ENCODE peak calls at places on chromosome 11, in six cellular contexts. One of them, this sample, is unnamed.

GRCh38 chr11:61893981-61894380 is 2.6 kb upstream of the FADS3 start:
- DNase-seq in IMR-90: peak
- DNase-seq in neuronal stem cell: no peak
- DNase-seq in H1: no peak
- DNase-seq in mesendoderm: no peak
- DNase-seq in trophoblast cell: no peak
- DNase-seq in this sample: peak

GRCh38 chr11:33899383-33900037 is 7.6 kb upstream of the LMO2 start:
- DNase-seq in IMR-90: peak
- DNase-seq in neuronal stem cell: no peak
- DNase-seq in H1: no peak
- DNase-seq in mesendoderm: peak
- DNase-seq in trophoblast cell: no peak
- DNase-seq in this sample: peak

GRCh38 chr11:48169259-48169658 is 47.4 kb upstream of the OR4B1 start:
- DNase-seq in IMR-90: no peak
- DNase-seq in neuronal stem cell: no peak
- DNase-seq in H1: no peak
- DNase-seq in mesendoderm: no peak
- DNase-seq in trophoblast cell: no peak
- DNase-seq in this sample: peak

GRCh38 chr11:58742981-58743880 is 11.5 kb upstream of the GLYAT start:
- DNase-seq in IMR-90: no peak
- DNase-seq in neuronal stem cell: no peak
- DNase-seq in H1: no peak
- DNase-seq in mesendoderm: peak
- DNase-seq in trophoblast cell: peak
- DNase-seq in this sample: no peak

GRCh38 chr11:84247129-84247528 is 961.0 kb upstream of the CCDC90B start:
- DNase-seq in IMR-90: no peak
- DNase-seq in neuronal stem cell: no peak
- DNase-seq in H1: no peak
- DNase-seq in mesendoderm: no peak
- DNase-seq in trophoblast cell: no peak
- DNase-seq in this sample: no peak

GRCh38 chr11:62129610-62130497 is 6.0 kb downstream of the INCENP start:
- DNase-seq in IMR-90: no peak
- DNase-seq in neuronal stem cell: no peak
- DNase-seq in H1: no peak
- DNase-seq in mesendoderm: no peak
- DNase-seq in trophoblast cell: no peak
- DNase-seq in this sample: no peak

GRCh38 chr11:76835928-76836612 is 24.6 kb upstream of the ACER3 start:
- DNase-seq in IMR-90: peak
- DNase-seq in neuronal stem cell: no peak
- DNase-seq in H1: no peak
- DNase-seq in mesendoderm: no peak
- DNase-seq in trophoblast cell: no peak
- DNase-seq in this sample: peak

GRCh38 chr11:84675631-84676030 is 951.5 kb downstream of the DLG2 start:
- DNase-seq in IMR-90: no peak
- DNase-seq in neuronal stem cell: no peak
- DNase-seq in H1: no peak
- DNase-seq in mesendoderm: no peak
- DNase-seq in trophoblast cell: no peak
- DNase-seq in this sample: no peak

GRCh38 chr11:75150879-75151278 is at the start of gene SLCO2B1:
- DNase-seq in IMR-90: no peak
- DNase-seq in neuronal stem cell: no peak
- DNase-seq in H1: no peak
- DNase-seq in mesendoderm: no peak
- DNase-seq in trophoblast cell: no peak
- DNase-seq in this sample: no peak

GRCh38 chr11:61709110-61709509 is 28.9 kb downstream of the DAGLA start:
- DNase-seq in IMR-90: no peak
- DNase-seq in neuronal stem cell: no peak
- DNase-seq in H1: no peak
- DNase-seq in mesendoderm: no peak
- DNase-seq in trophoblast cell: no peak
- DNase-seq in this sample: no peak

GRCh38 chr11:102994101-102994500 is 38.6 kb upstream of the MMP13 start:
- DNase-seq in IMR-90: peak
- DNase-seq in neuronal stem cell: no peak
- DNase-seq in H1: no peak
- DNase-seq in mesendoderm: no peak
- DNase-seq in trophoblast cell: no peak
- DNase-seq in this sample: peak

GRCh38 chr11:4830909-4831308 is 9.8 kb downstream of the OR51F2 start:
- DNase-seq in IMR-90: no peak
- DNase-seq in neuronal stem cell: no peak
- DNase-seq in H1: no peak
- DNase-seq in mesendoderm: no peak
- DNase-seq in trophoblast cell: no peak
- DNase-seq in this sample: no peak

GRCh38 chr11:43123443-43123842 is 188.4 kb upstream of the API5 start:
- DNase-seq in IMR-90: no peak
- DNase-seq in neuronal stem cell: no peak
- DNase-seq in H1: no peak
- DNase-seq in mesendoderm: no peak
- DNase-seq in trophoblast cell: no peak
- DNase-seq in this sample: no peak

GRCh38 chr11:93484716-93485115 is 58.5 kb downstream of the SMCO4 start:
- DNase-seq in IMR-90: peak
- DNase-seq in neuronal stem cell: no peak
- DNase-seq in H1: no peak
- DNase-seq in mesendoderm: no peak
- DNase-seq in trophoblast cell: no peak
- DNase-seq in this sample: no peak

GRCh38 chr11:47099918-47100315 is 76.8 kb downstream of the ARFGAP2 start:
- DNase-seq in IMR-90: no peak
- DNase-seq in neuronal stem cell: no peak
- DNase-seq in H1: no peak
- DNase-seq in mesendoderm: no peak
- DNase-seq in trophoblast cell: no peak
- DNase-seq in this sample: no peak

GRCh38 chr11:117414724-117415123 is 87.1 kb downstream of the CEP164 start:
- DNase-seq in IMR-90: no peak
- DNase-seq in neuronal stem cell: no peak
- DNase-seq in H1: no peak
- DNase-seq in mesendoderm: no peak
- DNase-seq in trophoblast cell: no peak
- DNase-seq in this sample: no peak

GRCh38 chr11:46597609-46598219 is 3.9 kb upstream of the AMBRA1 start:
- DNase-seq in IMR-90: peak
- DNase-seq in neuronal stem cell: no peak
- DNase-seq in H1: no peak
- DNase-seq in mesendoderm: peak
- DNase-seq in trophoblast cell: peak
- DNase-seq in this sample: peak

GRCh38 chr11:32259641-32260081 is 168.8 kb downstream of the RCN1 start:
- DNase-seq in IMR-90: peak
- DNase-seq in neuronal stem cell: no peak
- DNase-seq in H1: no peak
- DNase-seq in mesendoderm: no peak
- DNase-seq in trophoblast cell: peak
- DNase-seq in this sample: peak

GRCh38 chr11:35702126-35702525 is 39.6 kb downstream of the TRIM44 start:
- DNase-seq in IMR-90: no peak
- DNase-seq in neuronal stem cell: no peak
- DNase-seq in H1: no peak
- DNase-seq in mesendoderm: no peak
- DNase-seq in trophoblast cell: no peak
- DNase-seq in this sample: no peak

DNA sequence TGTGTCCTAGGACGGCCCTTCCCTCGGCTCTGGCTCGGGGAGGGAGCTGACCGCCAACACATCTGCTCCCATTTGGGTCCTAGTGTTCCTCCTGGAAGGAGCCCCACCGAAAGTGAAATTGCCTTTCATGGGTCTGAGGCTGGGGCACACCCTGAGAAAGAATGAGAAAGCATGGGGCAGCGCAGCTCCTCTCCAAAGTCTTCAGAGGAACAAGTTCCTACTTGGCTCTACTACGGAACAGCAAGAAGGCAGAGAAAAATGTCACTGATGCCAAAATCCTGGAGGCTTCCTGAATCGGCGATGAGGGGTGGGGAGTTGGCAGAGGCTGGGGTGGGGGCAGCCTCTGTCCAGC is 41.5 kb upstream of the MYEOV start:
- DNase-seq in IMR-90: no peak
- DNase-seq in neuronal stem cell: no peak
- DNase-seq in H1: no peak
- DNase-seq in mesendoderm: no peak
- DNase-seq in trophoblast cell: no peak
- DNase-seq in this sample: no peak
- H3K4me3 ChIP-seq in IMR-90: no peak
- H3K4me3 ChIP-seq in neuronal stem cell: no peak
- H3K4me3 ChIP-seq in H1: no peak
- H3K4me3 ChIP-seq in mesendoderm: no peak
- H3K4me3 ChIP-seq in trophoblast cell: no peak
- H3K4me3 ChIP-seq in this sample: no peak

DNA sequence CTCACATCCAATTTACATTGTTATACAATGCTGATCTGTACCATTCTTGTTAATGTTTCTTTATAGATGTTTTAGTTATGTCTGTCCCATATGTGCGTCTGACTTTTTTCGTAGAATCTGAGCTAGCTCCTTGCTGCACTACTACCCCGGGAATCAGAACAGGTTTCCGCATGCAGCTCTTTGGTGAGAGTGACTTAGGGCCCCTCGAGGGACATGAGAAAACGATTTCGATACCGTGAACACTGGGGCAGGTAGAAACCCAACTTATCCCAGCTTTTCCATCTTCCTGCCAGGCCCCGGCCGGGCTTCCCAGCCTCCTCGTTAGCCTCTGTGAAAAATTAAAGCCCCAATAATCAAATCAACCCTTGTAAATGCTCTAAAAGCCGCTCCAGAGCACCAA is 23.4 kb upstream of the PKNOX2 start:
- DNase-seq in IMR-90: no peak
- DNase-seq in neuronal stem cell: no peak
- DNase-seq in H1: no peak
- DNase-seq in mesendoderm: peak
- DNase-seq in trophoblast cell: no peak
- DNase-seq in this sample: no peak
- H3K18ac ChIP-seq in IMR-90: no peak
- H3K18ac ChIP-seq in neuronal stem cell: no peak
- H3K18ac ChIP-seq in H1: no peak
- H3K18ac ChIP-seq in mesendoderm: no peak
- H3K18ac ChIP-seq in trophoblast cell: no peak
- H3K18ac ChIP-seq in this sample: no peak

GRCh38 chr11:95302211-95302610 is 71.2 kb upstream of the SESN3 start:
- DNase-seq in IMR-90: no peak
- DNase-seq in neuronal stem cell: no peak
- DNase-seq in H1: no peak
- DNase-seq in mesendoderm: no peak
- DNase-seq in trophoblast cell: no peak
- DNase-seq in this sample: no peak

GRCh38 chr11:95306816-95307215 is 75.8 kb upstream of the SESN3 start:
- DNase-seq in IMR-90: no peak
- DNase-seq in neuronal stem cell: no peak
- DNase-seq in H1: no peak
- DNase-seq in mesendoderm: no peak
- DNase-seq in trophoblast cell: no peak
- DNase-seq in this sample: no peak

GRCh38 chr11:95307310-95307709 is 76.3 kb upstream of the SESN3 start:
- DNase-seq in IMR-90: no peak
- DNase-seq in neuronal stem cell: no peak
- DNase-seq in H1: no peak
- DNase-seq in mesendoderm: no peak
- DNase-seq in trophoblast cell: no peak
- DNase-seq in this sample: no peak

GRCh38 chr11:95305726-95306522 is 74.9 kb upstream of the SESN3 start:
- DNase-seq in IMR-90: no peak
- DNase-seq in neuronal stem cell: no peak
- DNase-seq in H1: no peak
- DNase-seq in mesendoderm: no peak
- DNase-seq in trophoblast cell: no peak
- DNase-seq in this sample: no peak

GRCh38 chr11:95304777-95305176 is 73.8 kb upstream of the SESN3 start:
- DNase-seq in IMR-90: no peak
- DNase-seq in neuronal stem cell: no peak
- DNase-seq in H1: no peak
- DNase-seq in mesendoderm: no peak
- DNase-seq in trophoblast cell: no peak
- DNase-seq in this sample: no peak
- H3K4me3 ChIP-seq in IMR-90: no peak
- H3K4me3 ChIP-seq in neuronal stem cell: no peak
- H3K4me3 ChIP-seq in H1: no peak
- H3K4me3 ChIP-seq in mesendoderm: no peak
- H3K4me3 ChIP-seq in trophoblast cell: no peak
- H3K4me3 ChIP-seq in this sample: no peak

DNA sequence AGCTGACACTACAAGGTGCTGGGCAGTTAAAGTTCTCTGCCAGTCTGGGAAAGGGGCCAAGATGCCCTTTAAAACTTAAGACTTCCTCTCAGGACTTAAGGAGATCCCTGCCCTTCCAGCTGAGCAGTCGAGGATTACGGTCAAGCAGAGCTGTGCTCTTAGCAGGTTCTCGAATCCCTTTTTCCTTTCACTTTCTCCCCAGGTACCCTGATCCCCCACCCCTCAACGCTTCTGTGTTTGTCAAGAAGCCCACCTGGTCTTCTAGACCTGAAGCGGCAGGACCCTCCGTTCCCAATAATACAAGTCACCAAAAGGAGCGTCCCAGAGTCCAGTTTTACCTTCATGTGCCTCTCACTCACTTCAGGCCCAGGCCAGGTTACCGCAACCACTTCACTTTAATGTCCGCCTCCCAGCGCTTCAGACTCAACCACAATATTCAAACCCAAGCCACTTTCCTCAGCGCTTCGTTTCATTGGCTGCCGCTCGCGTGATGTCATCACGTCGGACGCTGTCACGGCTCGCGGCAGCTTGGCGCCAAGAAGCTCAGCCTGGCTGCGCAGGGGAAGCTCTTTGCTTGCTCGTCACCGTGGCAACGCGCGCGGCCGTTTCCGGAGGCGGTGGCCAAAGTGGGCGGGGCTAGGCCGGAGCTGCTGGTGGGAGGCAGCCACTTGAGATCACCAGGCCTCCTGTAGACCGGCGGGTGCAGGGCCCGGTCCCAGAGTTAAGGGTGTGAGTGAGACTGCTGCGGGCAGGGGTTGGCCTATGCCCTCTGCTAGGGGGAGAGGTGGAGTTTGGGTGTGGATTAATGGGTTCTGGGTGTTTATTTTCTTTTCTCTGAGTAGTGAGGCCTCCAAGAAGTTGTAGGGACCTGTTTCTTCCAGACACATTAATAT is at the start of the genes KIF18A and METTL15:
- DNase-seq in IMR-90: peak
- DNase-seq in neuronal stem cell: peak
- DNase-seq in H1: peak
- DNase-seq in mesendoderm: peak
- DNase-seq in trophoblast cell: peak
- DNase-seq in this sample: peak
- H3K18ac ChIP-seq in IMR-90: peak
- H3K18ac ChIP-seq in neuronal stem cell: peak
- H3K18ac ChIP-seq in H1: no peak
- H3K18ac ChIP-seq in mesendoderm: peak
- H3K18ac ChIP-seq in trophoblast cell: peak
- H3K18ac ChIP-seq in this sample: peak

This sample was measured in mesenchymal stem cell.